ENCODE peak calls at places on chromosomes 1 and 21, in nine cellular contexts. One of them, this sample, is unnamed.

GRCh38 chr1:168686666-168687065 is 42.3 kb downstream of the DPT start:
- DNase-seq in upper lobe of left lung: no peak
- DNase-seq in K562: no peak
- DNase-seq in HepG2: peak; percentile 65
- DNase-seq in GM23338: no peak
- DNase-seq in breast epithelium: no peak
- DNase-seq in suprapubic skin: no peak
- DNase-seq in stomach: no peak
- DNase-seq in transverse colon: no peak
- DNase-seq in this sample: no peak

GRCh38 chr1:38721816-38722215 is 137.8 kb downstream of the RRAGC start:
- DNase-seq in upper lobe of left lung: no peak
- DNase-seq in K562: no peak
- DNase-seq in HepG2: no peak
- DNase-seq in GM23338: no peak
- DNase-seq in breast epithelium: no peak
- DNase-seq in suprapubic skin: no peak
- DNase-seq in stomach: no peak
- DNase-seq in transverse colon: no peak
- DNase-seq in this sample: no peak

GRCh38 chr1:19756480-19756879 is 43.2 kb downstream of the TMCO4 start:
- DNase-seq in upper lobe of left lung: no peak
- DNase-seq in K562: no peak
- DNase-seq in HepG2: no peak
- DNase-seq in GM23338: no peak
- DNase-seq in breast epithelium: no peak
- DNase-seq in suprapubic skin: no peak
- DNase-seq in stomach: no peak
- DNase-seq in transverse colon: no peak
- DNase-seq in this sample: no peak

GRCh38 chr1:66168919-66169725 is 364.8 kb upstream of the SGIP1 start:
- DNase-seq in upper lobe of left lung: no peak
- DNase-seq in K562: no peak
- DNase-seq in HepG2: no peak
- DNase-seq in GM23338: peak; percentile 5
- DNase-seq in breast epithelium: no peak
- DNase-seq in suprapubic skin: no peak
- DNase-seq in stomach: no peak
- DNase-seq in transverse colon: no peak
- DNase-seq in this sample: no peak

GRCh38 chr1:17849216-17849615 is 94.1 kb downstream of the ACTL8 start:
- DNase-seq in upper lobe of left lung: no peak
- DNase-seq in K562: no peak
- DNase-seq in HepG2: no peak
- DNase-seq in GM23338: peak; percentile 45
- DNase-seq in breast epithelium: no peak
- DNase-seq in suprapubic skin: no peak
- DNase-seq in stomach: no peak
- DNase-seq in transverse colon: no peak
- DNase-seq in this sample: no peak

GRCh38 chr1:55213885-55214213 is 1.3 kb downstream of the USP24 start:
- DNase-seq in upper lobe of left lung: no peak
- DNase-seq in K562: no peak
- DNase-seq in HepG2: no peak
- DNase-seq in GM23338: peak; percentile 28
- DNase-seq in breast epithelium: no peak
- DNase-seq in suprapubic skin: no peak
- DNase-seq in stomach: no peak
- DNase-seq in transverse colon: no peak
- DNase-seq in this sample: peak; percentile 79

GRCh38 chr21:44700101-44701022 is 3.4 kb downstream of the KRTAP10-12 start:
- DNase-seq in upper lobe of left lung: no peak
- DNase-seq in K562: peak; percentile 6
- DNase-seq in HepG2: peak; percentile 32
- DNase-seq in GM23338: no peak
- DNase-seq in breast epithelium: peak; percentile 2
- DNase-seq in suprapubic skin: no peak
- DNase-seq in stomach: no peak
- DNase-seq in transverse colon: no peak
- DNase-seq in this sample: no peak

GRCh38 chr1:67468066-67468718 is 38.0 kb upstream of the SERBP1 start:
- DNase-seq in upper lobe of left lung: no peak
- DNase-seq in K562: no peak
- DNase-seq in HepG2: no peak
- DNase-seq in GM23338: no peak
- DNase-seq in breast epithelium: no peak
- DNase-seq in suprapubic skin: no peak
- DNase-seq in stomach: no peak
- DNase-seq in transverse colon: no peak
- DNase-seq in this sample: no peak

GRCh38 chr1:35324486-35324885 is 56.0 kb downstream of the ZMYM4 start:
- DNase-seq in upper lobe of left lung: no peak
- DNase-seq in K562: no peak
- DNase-seq in HepG2: no peak
- DNase-seq in GM23338: no peak
- DNase-seq in breast epithelium: no peak
- DNase-seq in suprapubic skin: no peak
- DNase-seq in stomach: no peak
- DNase-seq in transverse colon: no peak
- DNase-seq in this sample: no peak

GRCh38 chr1:186208405-186209129 is 166.5 kb downstream of the TPR start:
- DNase-seq in upper lobe of left lung: no peak
- DNase-seq in K562: no peak
- DNase-seq in HepG2: no peak
- DNase-seq in GM23338: no peak
- DNase-seq in breast epithelium: no peak
- DNase-seq in suprapubic skin: no peak
- DNase-seq in stomach: no peak
- DNase-seq in transverse colon: no peak
- DNase-seq in this sample: no peak

GRCh38 chr1:219140308-219140877 is 33.3 kb upstream of the LYPLAL1 start:
- DNase-seq in upper lobe of left lung: no peak
- DNase-seq in K562: no peak
- DNase-seq in HepG2: no peak
- DNase-seq in GM23338: no peak
- DNase-seq in breast epithelium: no peak
- DNase-seq in suprapubic skin: no peak
- DNase-seq in stomach: no peak
- DNase-seq in transverse colon: no peak
- DNase-seq in this sample: no peak
- H3K4me1 ChIP-seq in upper lobe of left lung: no peaks in the 10 kb centered on the region
- H3K4me1 ChIP-seq in K562: no peaks in the 10 kb centered on the region
- H3K4me1 ChIP-seq in HepG2: no peaks in the 10 kb centered on the region
- H3K4me1 ChIP-seq in GM23338: no peaks in the 10 kb centered on the region
- H3K4me1 ChIP-seq in breast epithelium: no peaks in the 10 kb centered on the region
- H3K4me1 ChIP-seq in suprapubic skin: no peaks in the 10 kb centered on the region
- H3K4me1 ChIP-seq in stomach: no peaks in the 10 kb centered on the region
- H3K4me1 ChIP-seq in transverse colon: no peaks in the 10 kb centered on the region
- H3K4me1 ChIP-seq in this sample: no peaks in the 10 kb centered on the region

GRCh38 chr21:38925923-38926322 is 120.2 kb downstream of the ETS2 start:
- DNase-seq in upper lobe of left lung: no peak
- DNase-seq in K562: no peak
- DNase-seq in HepG2: no peak
- DNase-seq in GM23338: no peak
- DNase-seq in breast epithelium: peak; percentile 74
- DNase-seq in suprapubic skin: no peak
- DNase-seq in stomach: peak; percentile 45
- DNase-seq in transverse colon: peak; percentile 55
- DNase-seq in this sample: no peak
- TF ChIP-seq POLR2AphosphoS5 in upper lobe of left lung: peak; percentile 72
- TF ChIP-seq POLR2AphosphoS5 in K562: no peak
- TF ChIP-seq POLR2AphosphoS5 in HepG2: no peak
- TF ChIP-seq POLR2AphosphoS5 in GM23338: no peak
- TF ChIP-seq POLR2AphosphoS5 in breast epithelium: no peak
- TF ChIP-seq POLR2AphosphoS5 in suprapubic skin: no peak
- TF ChIP-seq POLR2AphosphoS5 in stomach: peak; percentile 66
- TF ChIP-seq POLR2AphosphoS5 in transverse colon: peak; percentile 64
- TF ChIP-seq POLR2AphosphoS5 in this sample: peak; percentile 63

GRCh38 chr1:8116892-8117262 is 90.8 kb upstream of the ERRFI1 start:
- DNase-seq in upper lobe of left lung: no peak
- DNase-seq in K562: no peak
- DNase-seq in HepG2: peak; percentile 93
- DNase-seq in GM23338: no peak
- DNase-seq in breast epithelium: no peak
- DNase-seq in suprapubic skin: no peak
- DNase-seq in stomach: peak; percentile 56
- DNase-seq in transverse colon: peak; percentile 39
- DNase-seq in this sample: no peak
- H3K4me1 ChIP-seq in upper lobe of left lung: peaks cover 29% of the 10 kb centered on the region
- H3K4me1 ChIP-seq in K562: peaks cover 16% of the 10 kb centered on the region
- H3K4me1 ChIP-seq in HepG2: peaks cover 88% of the 10 kb centered on the region
- H3K4me1 ChIP-seq in GM23338: peaks cover 4% of the 10 kb centered on the region
- H3K4me1 ChIP-seq in breast epithelium: peaks cover 3% of the 10 kb centered on the region
- H3K4me1 ChIP-seq in suprapubic skin: peaks cover 49% of the 10 kb centered on the region
- H3K4me1 ChIP-seq in stomach: peaks cover 80% of the 10 kb centered on the region
- H3K4me1 ChIP-seq in transverse colon: peaks cover 41% of the 10 kb centered on the region
- H3K4me1 ChIP-seq in this sample: peaks cover 37% of the 10 kb centered on the region

GRCh38 chr1:245317253-245317652 is 162.5 kb downstream of the KIF26B start:
- DNase-seq in upper lobe of left lung: no peak
- DNase-seq in K562: no peak
- DNase-seq in HepG2: no peak
- DNase-seq in GM23338: no peak
- DNase-seq in breast epithelium: no peak
- DNase-seq in suprapubic skin: no peak
- DNase-seq in stomach: no peak
- DNase-seq in transverse colon: no peak
- DNase-seq in this sample: no peak
- TF ChIP-seq POLR2AphosphoS5 in upper lobe of left lung: no peak
- TF ChIP-seq POLR2AphosphoS5 in K562: no peak
- TF ChIP-seq POLR2AphosphoS5 in HepG2: no peak
- TF ChIP-seq POLR2AphosphoS5 in GM23338: no peak
- TF ChIP-seq POLR2AphosphoS5 in breast epithelium: no peak
- TF ChIP-seq POLR2AphosphoS5 in suprapubic skin: no peak
- TF ChIP-seq POLR2AphosphoS5 in stomach: no peak
- TF ChIP-seq POLR2AphosphoS5 in transverse colon: no peak
- TF ChIP-seq POLR2AphosphoS5 in this sample: no peak

DNA sequence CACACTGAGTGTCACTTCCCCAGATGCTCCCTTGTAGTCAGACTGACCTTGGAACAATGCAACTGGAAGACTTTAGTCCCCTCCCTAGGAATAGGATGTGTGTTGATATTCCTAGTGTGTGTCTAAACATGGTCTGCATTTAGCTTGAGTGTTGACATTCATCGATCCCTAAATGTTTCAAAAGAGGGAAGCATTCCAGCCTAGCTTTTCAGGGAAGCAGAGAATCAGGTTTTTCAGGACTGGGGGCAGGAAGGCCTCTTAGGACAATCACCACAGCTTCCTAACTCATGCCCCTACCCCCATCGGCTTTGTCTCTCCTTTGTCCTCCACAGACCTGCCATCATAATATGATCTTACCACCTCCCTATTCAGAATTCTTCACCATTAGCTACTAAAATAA is 43.4 kb downstream of the NMNAT2 start:
- DNase-seq in upper lobe of left lung: no peak
- DNase-seq in K562: no peak
- DNase-seq in HepG2: no peak
- DNase-seq in GM23338: peak; percentile 24
- DNase-seq in breast epithelium: no peak
- DNase-seq in suprapubic skin: no peak
- DNase-seq in stomach: no peak
- DNase-seq in transverse colon: no peak
- DNase-seq in this sample: no peak
- H3K4me1 ChIP-seq in upper lobe of left lung: no peaks in the 10 kb centered on the region
- H3K4me1 ChIP-seq in K562: no peaks in the 10 kb centered on the region
- H3K4me1 ChIP-seq in HepG2: no peaks in the 10 kb centered on the region
- H3K4me1 ChIP-seq in GM23338: peaks cover 6% of the 10 kb centered on the region
- H3K4me1 ChIP-seq in breast epithelium: no peaks in the 10 kb centered on the region
- H3K4me1 ChIP-seq in suprapubic skin: no peaks in the 10 kb centered on the region
- H3K4me1 ChIP-seq in stomach: no peaks in the 10 kb centered on the region
- H3K4me1 ChIP-seq in transverse colon: peaks cover 2% of the 10 kb centered on the region
- H3K4me1 ChIP-seq in this sample: no peaks in the 10 kb centered on the region

DNA sequence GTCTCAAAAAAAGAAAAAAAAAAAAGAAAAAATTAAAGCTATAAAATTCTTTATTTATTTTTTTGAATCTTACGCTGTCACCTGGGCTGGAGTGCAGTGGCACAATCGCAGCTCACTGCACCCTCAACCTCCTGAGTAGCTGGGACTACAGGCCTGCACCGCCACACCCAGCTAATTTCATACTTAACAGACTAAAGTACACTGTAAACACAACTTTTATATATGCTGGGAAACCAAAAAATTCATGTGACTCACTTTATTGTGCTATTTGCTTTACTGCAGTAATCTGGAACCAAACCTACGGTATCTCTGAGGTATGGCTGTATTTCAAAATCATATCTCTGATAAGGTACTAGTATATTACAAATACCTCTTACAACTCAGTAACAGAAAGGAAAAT is 40.3 kb downstream of the HSF2BP start:
- DNase-seq in upper lobe of left lung: no peak
- DNase-seq in K562: no peak
- DNase-seq in HepG2: no peak
- DNase-seq in GM23338: no peak
- DNase-seq in breast epithelium: no peak
- DNase-seq in suprapubic skin: no peak
- DNase-seq in stomach: peak; percentile 59
- DNase-seq in transverse colon: peak; percentile 73
- DNase-seq in this sample: no peak
- TF ChIP-seq POLR2AphosphoS5 in upper lobe of left lung: no peak
- TF ChIP-seq POLR2AphosphoS5 in K562: no peak
- TF ChIP-seq POLR2AphosphoS5 in HepG2: no peak
- TF ChIP-seq POLR2AphosphoS5 in GM23338: no peak
- TF ChIP-seq POLR2AphosphoS5 in breast epithelium: no peak
- TF ChIP-seq POLR2AphosphoS5 in suprapubic skin: no peak
- TF ChIP-seq POLR2AphosphoS5 in stomach: no peak
- TF ChIP-seq POLR2AphosphoS5 in transverse colon: no peak
- TF ChIP-seq POLR2AphosphoS5 in this sample: no peak

DNA sequence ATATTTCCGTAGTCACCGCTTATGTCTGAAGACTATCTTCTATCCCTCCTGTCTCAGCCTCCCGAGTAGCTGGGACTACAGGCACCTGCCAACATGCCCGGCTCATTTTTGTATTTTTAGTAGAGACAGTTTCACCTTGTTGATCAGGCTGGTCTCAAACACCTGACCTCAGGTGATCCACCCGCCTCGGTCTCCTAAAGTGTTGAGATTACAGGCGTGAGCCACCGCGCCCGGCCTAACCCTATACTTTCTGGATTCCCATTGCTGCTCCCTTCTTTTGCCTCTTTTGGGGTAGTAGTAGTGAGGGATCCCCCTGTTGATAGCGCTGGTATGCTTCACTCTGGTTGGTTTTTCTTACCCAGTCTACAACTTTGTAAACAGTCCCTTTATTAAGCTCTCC is 5.7 kb upstream of the SYF2 start:
- DNase-seq in upper lobe of left lung: no peak
- DNase-seq in K562: no peak
- DNase-seq in HepG2: no peak
- DNase-seq in GM23338: no peak
- DNase-seq in breast epithelium: no peak
- DNase-seq in suprapubic skin: no peak
- DNase-seq in stomach: no peak
- DNase-seq in transverse colon: no peak
- DNase-seq in this sample: no peak
- H3K4me1 ChIP-seq in upper lobe of left lung: peaks cover 16% of the 10 kb centered on the region
- H3K4me1 ChIP-seq in K562: peaks cover 39% of the 10 kb centered on the region
- H3K4me1 ChIP-seq in HepG2: peaks cover 33% of the 10 kb centered on the region
- H3K4me1 ChIP-seq in GM23338: peaks cover 15% of the 10 kb centered on the region
- H3K4me1 ChIP-seq in breast epithelium: peaks cover 14% of the 10 kb centered on the region
- H3K4me1 ChIP-seq in suprapubic skin: peaks cover 31% of the 10 kb centered on the region
- H3K4me1 ChIP-seq in stomach: peaks cover 81% of the 10 kb centered on the region
- H3K4me1 ChIP-seq in transverse colon: peaks cover 63% of the 10 kb centered on the region
- H3K4me1 ChIP-seq in this sample: peaks cover 82% of the 10 kb centered on the region

GRCh38 chr1:203478231-203478630 is 2.6 kb downstream of the PRELP start:
- DNase-seq in upper lobe of left lung: no peak
- DNase-seq in K562: no peak
- DNase-seq in HepG2: no peak
- DNase-seq in GM23338: no peak
- DNase-seq in breast epithelium: no peak
- DNase-seq in suprapubic skin: no peak
- DNase-seq in stomach: no peak
- DNase-seq in transverse colon: no peak
- DNase-seq in this sample: no peak
- TF ChIP-seq POLR2AphosphoS5 in upper lobe of left lung: no peak
- TF ChIP-seq POLR2AphosphoS5 in K562: no peak
- TF ChIP-seq POLR2AphosphoS5 in HepG2: no peak
- TF ChIP-seq POLR2AphosphoS5 in GM23338: no peak
- TF ChIP-seq POLR2AphosphoS5 in breast epithelium: no peak
- TF ChIP-seq POLR2AphosphoS5 in suprapubic skin: no peak
- TF ChIP-seq POLR2AphosphoS5 in stomach: no peak
- TF ChIP-seq POLR2AphosphoS5 in transverse colon: no peak
- TF ChIP-seq POLR2AphosphoS5 in this sample: no peak

This sample was measured in spleen.